ENCODE peak calls at places on chromosome 18, in four cellular contexts. Y is cardiac fibroblast, C is NCI-H2029 treated with DMSO at 0.1 percent for 48 hours, V is GM12891. J is an unnamed sample.

GRCh38 chr18:7921938-7922587 is 354.9 kb downstream of the PTPRM start:
- DNase-seq in Y (peak), C (no peak), V (no peak), J (peak)

GRCh38 chr18:74351354-74351753 is 35.7 kb downstream of the C18orf63 start:
- DNase-seq in Y (peak), C (no peak), V (no peak), J (peak)

GRCh38 chr18:76955529-76956170 is 133.3 kb downstream of the ZNF236 start:
- DNase-seq in Y (no peak), C (peak), V (no peak), J (no peak)

GRCh38 chr18:66558773-66559172 is 45.1 kb downstream of the CDH19 start:
- DNase-seq in Y (peak), C (no peak), V (no peak), J (no peak)

GRCh38 chr18:11019295-11019694 is 130.1 kb downstream of the PIEZO2 start:
- DNase-seq in Y (no peak), C (no peak), V (no peak), J (no peak)

GRCh38 chr18:77206676-77207370 is 42.8 kb upstream of the GALR1 start:
- DNase-seq in Y (peak), C (no peak), V (no peak), J (peak)

GRCh38 chr18:8805552-8805951 is 100.2 kb downstream of the MTCL1 start:
- DNase-seq in Y (no peak), C (no peak), V (no peak), J (no peak)

GRCh38 chr18:7459851-7460774 is 107.0 kb upstream of the PTPRM start:
- DNase-seq in Y (no peak), C (no peak), V (no peak), J (no peak)

GRCh38 chr18:55268146-55268545 is 308.9 kb upstream of the CCDC68 start:
- DNase-seq in Y (no peak), C (no peak), V (no peak), J (no peak)

GRCh38 chr18:77223221-77223639 is 26.4 kb upstream of the GALR1 start:
- DNase-seq in Y (no peak), C (no peak), V (no peak), J (no peak)